ENCODE peak calls at places on chromosomes 12 and 14, in nine cellular contexts. Z is AG04450, O is gastrocnemius medialis, E is MM.1S, F is RWPE1, Y is lung, T is HFF-Myc, M is tibial artery, V is choroid plexus epithelial cell. B is an unnamed sample.
A peak's percentile ranks its signal among the peaks of the same experiment; 100 is the strongest.

GRCh38 chr12:116389990-116390655 is 112.6 kb upstream of the MED13L start:
- DNase-seq in Z (peak; percentile 85), O (no peak), E (no peak), F (peak; percentile 93), Y (no peak), T (no peak), M (peak; percentile 44), V (peak; percentile 95), B (no peak)

GRCh38 chr14:42533476-42533875 is 926.8 kb downstream of the LRFN5 start:
- DNase-seq in Z (no peak), O (no peak), E (no peak), F (no peak), Y (no peak), T (no peak), M (no peak), V (no peak), B (no peak)

GRCh38 chr14:24921903-24922302 is 128.0 kb downstream of the STXBP6 start:
- DNase-seq in Z (no peak), O (no peak), E (no peak), F (no peak), Y (no peak), T (no peak), M (no peak), V (peak; percentile 37), B (no peak)

GRCh38 chr12:127588224-127588623 is 678.7 kb upstream of the TMEM132C start:
- DNase-seq in Z (peak; percentile 51), O (no peak), E (no peak), F (peak; percentile 8), Y (no peak), T (peak; percentile 10), M (peak; percentile 62), V (peak; percentile 92), B (no peak)

GRCh38 chr12:6067152-6067916 is 57.1 kb downstream of the VWF start:
- DNase-seq in Z (no peak), O (no peak), E (no peak), F (peak; percentile 56), Y (no peak), T (no peak), M (peak; percentile 47), V (peak; percentile 64), B (peak; percentile 58)

GRCh38 chr12:101490286-101490920 is 15.3 kb downstream of the SPIC start:
- DNase-seq in Z (no peak), O (peak; percentile 42), E (peak; percentile 55), F (peak; percentile 29), Y (no peak), T (peak; percentile 2), M (no peak), V (peak; percentile 80), B (peak; percentile 60)

GRCh38 chr12:9727813-9728212 is 5.1 kb downstream of the CLECL1 start:
- DNase-seq in Z (no peak), O (no peak), E (no peak), F (no peak), Y (no peak), T (no peak), M (no peak), V (no peak), B (no peak)

GRCh38 chr12:122891661-122892525 is 4.0 kb downstream of the VPS37B start:
- DNase-seq in Z (no peak), O (no peak), E (peak; percentile 48), F (no peak), Y (no peak), T (no peak), M (no peak), V (peak; percentile 45), B (peak; percentile 59)

GRCh38 chr12:9244894-9245293 is 36.7 kb upstream of the PZP start:
- DNase-seq in Z (no peak), O (no peak), E (no peak), F (no peak), Y (no peak), T (no peak), M (no peak), V (no peak), B (peak; percentile 46)

GRCh38 chr12:11877869-11878780 is 192.6 kb upstream of the BCL2L14 start:
- DNase-seq in Z (peak; percentile 46), O (no peak), E (no peak), F (peak; percentile 77), Y (no peak), T (peak; percentile 36), M (peak; percentile 64), V (peak; percentile 72), B (peak; percentile 50)

GRCh38 chr12:120485914-120486881 is 9.7 kb upstream of the DYNLL1 start:
- DNase-seq in Z (no peak), O (no peak), E (no peak), F (no peak), Y (no peak), T (no peak), M (no peak), V (no peak), B (no peak)

GRCh38 chr12:121334513-121335343 is 17.5 kb downstream of the ANAPC5 start:
- DNase-seq in Z (peak; percentile 36), O (no peak), E (peak; percentile 45), F (peak; percentile 62), Y (no peak), T (peak; percentile 55), M (no peak), V (peak; percentile 87), B (peak; percentile 37)

GRCh38 chr12:93851245-93851665 is 174.1 kb downstream of the CRADD start:
- DNase-seq in Z (no peak), O (no peak), E (no peak), F (no peak), Y (no peak), T (no peak), M (no peak), V (no peak), B (no peak)

GRCh38 chr12:109461049-109461845 is 15.9 kb downstream of the KCTD10 start:
- DNase-seq in Z (no peak), O (no peak), E (no peak), F (no peak), Y (peak; percentile 55), T (no peak), M (no peak), V (peak; percentile 64), B (peak; percentile 39)

GRCh38 chr14:54570651-54571415 is 3.9 kb downstream of the SAMD4A start:
- DNase-seq in Z (peak; percentile 74), O (no peak), E (no peak), F (peak; percentile 69), Y (no peak), T (no peak), M (no peak), V (peak; percentile 87), B (no peak)

GRCh38 chr12:26123482-26123980 is 1.3 kb downstream of the BHLHE41 start:
- DNase-seq in Z (no peak), O (no peak), E (peak; percentile 39), F (no peak), Y (no peak), T (no peak), M (no peak), V (peak; percentile 45), B (no peak)

GRCh38 chr12:86634706-86635410 is 378.7 kb upstream of the MGAT4C start:
- DNase-seq in Z (no peak), O (no peak), E (no peak), F (peak; percentile 15), Y (no peak), T (no peak), M (no peak), V (peak; percentile 2), B (peak; percentile 24)

GRCh38 chr12:1791104-1791927 is 29.0 kb upstream of the LRTM2 start:
- DNase-seq in Z (no peak), O (no peak), E (peak; percentile 70), F (peak; percentile 59), Y (peak; percentile 65), T (peak; percentile 21), M (peak; percentile 66), V (peak; percentile 85), B (peak; percentile 57)

GRCh38 chr12:49895773-49896172 is 7.9 kb downstream of the FAIM2 start:
- DNase-seq in Z (no peak), O (no peak), E (no peak), F (no peak), Y (no peak), T (no peak), M (no peak), V (no peak), B (no peak)

GRCh38 chr12:29725587-29726320 is 58.0 kb downstream of the TMTC1 start:
- DNase-seq in Z (no peak), O (peak; percentile 78), E (no peak), F (no peak), Y (no peak), T (no peak), M (peak; percentile 61), V (peak; percentile 99), B (no peak)

GRCh38 chr12:27851311-27851710 is 71.3 kb upstream of the MANSC4 start:
- DNase-seq in Z (no peak), O (no peak), E (no peak), F (no peak), Y (no peak), T (no peak), M (no peak), V (no peak), B (no peak)

GRCh38 chr12:27852117-27852516 is 72.1 kb upstream of the MANSC4 start:
- DNase-seq in Z (no peak), O (no peak), E (no peak), F (no peak), Y (no peak), T (no peak), M (no peak), V (no peak), B (no peak)

DNA sequence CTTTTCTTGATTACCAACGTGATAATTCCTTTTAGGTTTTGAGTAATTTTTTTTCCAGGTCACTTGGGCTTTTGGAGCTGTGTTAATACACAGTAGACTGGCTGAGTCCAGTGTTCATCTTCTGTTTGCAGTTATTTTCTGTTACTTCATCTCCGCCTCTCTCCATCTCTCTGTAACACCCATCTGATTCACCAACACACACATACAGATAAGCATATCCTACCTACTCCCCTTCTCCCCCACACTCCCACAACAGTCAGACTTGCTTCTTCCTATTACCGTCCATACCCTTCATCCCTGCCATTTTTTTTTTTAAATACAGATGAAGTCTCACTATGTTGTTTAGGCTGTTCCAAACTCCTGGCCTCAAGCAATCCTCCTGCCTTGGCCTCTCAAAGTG is 72.7 kb upstream of the MANSC4 start:
- DNase-seq in Z (no peak), O (no peak), E (no peak), F (no peak), Y (no peak), T (no peak), M (no peak), V (no peak), B (no peak)
- TF ChIP-seq CTCF in Z (no peak), O (no peak), E (no peak), F (no peak), Y (no peak), T (no peak), M (no peak), V (no peak), B (no peak)

GRCh38 chr14:67883717-67884116 is 64.1 kb downstream of the RAD51B start:
- DNase-seq in Z (no peak), O (no peak), E (peak; percentile 12), F (peak; percentile 8), Y (no peak), T (no peak), M (no peak), V (peak; percentile 43), B (no peak)
- TF ChIP-seq CTCF in Z (peak; percentile 28), O (no peak), E (peak; percentile 7), F (no peak), Y (no peak), T (no peak), M (peak; percentile 32), V (peak; percentile 26), B (no peak)

GRCh38 chr14:63091394-63091996 is 46.2 kb upstream of the KCNH5 start:
- DNase-seq in Z (no peak), O (no peak), E (no peak), F (no peak), Y (no peak), T (no peak), M (no peak), V (no peak), B (no peak)
- TF ChIP-seq CTCF in Z (peak; percentile 20), O (no peak), E (no peak), F (no peak), Y (no peak), T (no peak), M (no peak), V (no peak), B (no peak)

GRCh38 chr14:60249321-60250251 is 565 bp downstream of the PPM1A start:
- DNase-seq in Z (no peak), O (peak; percentile 53), E (peak; percentile 53), F (peak; percentile 73), Y (peak; percentile 71), T (no peak), M (peak; percentile 49), V (peak; percentile 70), B (peak; percentile 76)
- TF ChIP-seq CTCF in Z (no peak), O (no peak), E (no peak), F (no peak), Y (no peak), T (no peak), M (peak; percentile 16), V (no peak), B (no peak)

B was measured in Calu3.